ENCODE peak calls at places on chromosomes 5 and 9, in ten cellular contexts. X, J, D, S, F, A, K, C, E and U are unnamed samples. For H3K9me3 and H3K27me3, the result is how much of the 10 kb centered on the place peaks cover.

GRCh38 chr5:68872088-68872842 is 221.5 kb upstream of the SLC30A5 start:
- DNase-seq in X (no peak), J (no peak), D (no peak), S (no peak), F (no peak), A (no peak), K (no peak), C (no peak), E (peak), U (no peak)

GRCh38 chr5:172959824-172960799 is 888 bp downstream of the RPL26L1 start:
- DNase-seq in X (no peak), J (no peak), D (peak), S (no peak), F (no peak), A (no peak), K (no peak), C (no peak), E (no peak), U (no peak)

GRCh38 chr9:73038613-73039012 is 85.8 kb upstream of the ALDH1A1 start:
- DNase-seq in X (no peak), J (peak), D (peak), S (peak), F (peak), A (peak), K (peak), C (no peak), E (peak), U (peak)

GRCh38 chr5:142938201-142938600 is 168.0 kb downstream of the ARHGAP26 start:
- DNase-seq in X (no peak), J (no peak), D (no peak), S (no peak), F (no peak), A (no peak), K (no peak), C (no peak), E (peak), U (no peak)

GRCh38 chr5:177445052-177446016 is 1.3 kb upstream of the PRR7 start:
- DNase-seq in X (no peak), J (no peak), D (no peak), S (no peak), F (no peak), A (no peak), K (no peak), C (no peak), E (no peak), U (no peak)

GRCh38 chr9:93463638-93464248 is 10.4 kb upstream of the FAM120AOS start:
- DNase-seq in X (no peak), J (no peak), D (no peak), S (no peak), F (no peak), A (no peak), K (no peak), C (no peak), E (no peak), U (no peak)

GRCh38 chr5:177601577-177602457 is 1.9 kb downstream of the B4GALT7 start:
- DNase-seq in X (no peak), J (no peak), D (no peak), S (no peak), F (no peak), A (no peak), K (no peak), C (no peak), E (no peak), U (no peak)

GRCh38 chr5:93800988-93801811 is 59.8 kb upstream of the POU5F2 start:
- DNase-seq in X (no peak), J (no peak), D (peak), S (no peak), F (no peak), A (no peak), K (no peak), C (peak), E (peak), U (peak)

GRCh38 chr5:163565931-163566608 is 60.7 kb downstream of the MAT2B start:
- DNase-seq in X (peak), J (no peak), D (peak), S (peak), F (no peak), A (no peak), K (no peak), C (peak), E (peak), U (peak)

GRCh38 chr5:81751009-81751835 is at the start of gene SSBP2:
- DNase-seq in X (peak), J (peak), D (peak), S (peak), F (peak), A (peak), K (peak), C (peak), E (peak), U (peak)

GRCh38 chr5:157502143-157502647 is 42.2 kb downstream of the NIPAL4 start:
- DNase-seq in X (no peak), J (no peak), D (no peak), S (no peak), F (no peak), A (no peak), K (no peak), C (no peak), E (no peak), U (no peak)

GRCh38 chr5:429453-430188 is 13.4 kb upstream of the EXOC3 start:
- DNase-seq in X (peak), J (peak), D (peak), S (no peak), F (peak), A (peak), K (peak), C (no peak), E (peak), U (no peak)

GRCh38 chr5:177065480-177065879 is 21.2 kb upstream of the FGFR4 start:
- DNase-seq in X (no peak), J (no peak), D (no peak), S (no peak), F (no peak), A (no peak), K (no peak), C (no peak), E (no peak), U (no peak)

GRCh38 chr5:138472353-138472752 is 7.1 kb downstream of the EGR1 start:
- DNase-seq in X (no peak), J (no peak), D (no peak), S (no peak), F (no peak), A (no peak), K (no peak), C (no peak), E (no peak), U (no peak)

GRCh38 chr9:92508018-92508417 is 25.7 kb upstream of the ASPN start:
- DNase-seq in X (no peak), J (peak), D (no peak), S (no peak), F (no peak), A (peak), K (no peak), C (no peak), E (no peak), U (no peak)

GRCh38 chr5:94423411-94423810 is 195.0 kb downstream of the KIAA0825 start:
- DNase-seq in X (no peak), J (no peak), D (no peak), S (no peak), F (no peak), A (no peak), K (no peak), C (no peak), E (no peak), U (no peak)

GRCh38 chr5:31196309-31196708 is 2.8 kb downstream of the CDH6 start:
- DNase-seq in X (no peak), J (no peak), D (peak), S (no peak), F (no peak), A (no peak), K (no peak), C (no peak), E (peak), U (peak)

GRCh38 chr9:69009708-69010107 is 4.2 kb downstream of the PRKACG start:
- DNase-seq in X (no peak), J (no peak), D (no peak), S (no peak), F (no peak), A (no peak), K (no peak), C (no peak), E (no peak), U (no peak)

GRCh38 chr9:69014013-69014412 is at the start of gene PRKACG:
- DNase-seq in X (no peak), J (no peak), D (no peak), S (no peak), F (no peak), A (no peak), K (no peak), C (no peak), E (no peak), U (no peak)

GRCh38 chr9:69012690-69013403 is 1.1 kb downstream of the PRKACG start:
- DNase-seq in X (no peak), J (no peak), D (no peak), S (no peak), F (no peak), A (no peak), K (no peak), C (no peak), E (no peak), U (no peak)

GRCh38 chr9:69016366-69017096 is 2.6 kb upstream of the PRKACG start:
- DNase-seq in X (no peak), J (no peak), D (no peak), S (no peak), F (no peak), A (no peak), K (no peak), C (no peak), E (no peak), U (no peak)

DNA sequence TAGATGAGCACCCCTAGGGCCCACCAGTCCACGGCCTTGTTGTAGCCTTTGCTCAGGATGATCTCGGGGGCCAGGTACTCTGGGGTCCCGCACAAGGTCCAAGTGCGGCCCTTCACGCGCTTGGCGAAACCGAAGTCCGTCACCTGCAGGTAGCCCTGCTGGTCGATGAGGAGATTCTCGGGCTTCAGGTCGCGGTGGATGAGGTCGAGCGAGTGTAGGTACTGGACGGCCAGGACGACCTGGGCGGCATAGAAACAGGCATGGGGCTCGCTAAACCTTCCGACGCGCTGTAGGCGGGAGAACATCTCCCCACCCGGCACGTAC is 547 bp downstream of the PRKACG start:
- DNase-seq in X (no peak), J (no peak), D (no peak), S (no peak), F (no peak), A (no peak), K (no peak), C (no peak), E (no peak), U (no peak)
- H3K4me3 ChIP-seq in X (no peak), J (no peak), D (no peak), S (no peak), F (no peak), A (no peak), K (no peak), C (no peak), E (no peak), U (no peak)

DNA sequence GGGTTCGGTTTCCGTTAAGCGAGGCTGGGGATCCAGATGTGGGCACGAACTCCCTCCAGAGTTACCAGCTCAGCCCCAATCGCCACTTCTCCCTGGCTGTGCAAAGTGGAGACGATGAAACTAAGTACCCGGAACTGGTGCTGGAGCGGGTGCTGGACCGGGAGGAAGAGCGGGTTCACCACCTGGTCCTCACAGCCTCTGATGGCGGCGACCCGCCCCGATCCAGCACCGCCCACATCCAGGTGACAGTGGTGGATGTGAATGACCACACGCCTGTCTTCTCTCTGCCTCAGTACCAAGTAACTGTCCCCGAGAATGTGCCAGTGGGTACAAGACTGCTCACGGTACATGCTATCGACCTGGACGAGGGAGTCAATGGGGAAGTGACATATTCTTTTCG is 803 bp downstream of the PCDHGA7 start:
- DNase-seq in X (no peak), J (no peak), D (no peak), S (no peak), F (no peak), A (no peak), K (no peak), C (no peak), E (no peak), U (no peak)
- H3K9me3 ChIP-seq in X (half or more), J (under half), D (under half), S (half or more), F (under half), A (under half), K (under half), C (under half), E (under half), U (under half)

DNA sequence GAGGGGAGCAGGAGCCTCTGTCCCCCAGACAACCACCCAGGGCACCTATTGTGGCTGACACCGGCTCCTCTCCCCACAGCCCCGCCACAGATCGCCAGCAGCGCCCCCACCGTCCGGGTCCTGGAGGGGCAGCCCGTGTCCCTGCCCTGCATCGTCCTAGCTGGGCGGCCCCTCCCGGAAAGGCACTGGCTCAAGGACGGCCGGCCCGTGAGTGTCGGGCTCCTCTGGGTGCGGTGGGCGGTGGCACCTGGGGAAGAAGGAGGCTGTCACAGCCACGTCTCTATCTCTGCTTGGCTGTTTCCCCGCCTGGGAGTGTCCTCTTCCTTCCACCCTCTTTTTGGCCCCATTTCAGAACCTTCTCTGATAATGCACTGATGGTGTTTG is 55.1 kb downstream of the HMCN2 start:
- DNase-seq in X (no peak), J (no peak), D (no peak), S (no peak), F (no peak), A (no peak), K (peak), C (no peak), E (no peak), U (no peak)
- H3K27me3 ChIP-seq in X (under half), J (under half), D (under half), S (under half), F (under half), A (under half), K (under half), C (under half), E (half or more), U (under half)

DNA sequence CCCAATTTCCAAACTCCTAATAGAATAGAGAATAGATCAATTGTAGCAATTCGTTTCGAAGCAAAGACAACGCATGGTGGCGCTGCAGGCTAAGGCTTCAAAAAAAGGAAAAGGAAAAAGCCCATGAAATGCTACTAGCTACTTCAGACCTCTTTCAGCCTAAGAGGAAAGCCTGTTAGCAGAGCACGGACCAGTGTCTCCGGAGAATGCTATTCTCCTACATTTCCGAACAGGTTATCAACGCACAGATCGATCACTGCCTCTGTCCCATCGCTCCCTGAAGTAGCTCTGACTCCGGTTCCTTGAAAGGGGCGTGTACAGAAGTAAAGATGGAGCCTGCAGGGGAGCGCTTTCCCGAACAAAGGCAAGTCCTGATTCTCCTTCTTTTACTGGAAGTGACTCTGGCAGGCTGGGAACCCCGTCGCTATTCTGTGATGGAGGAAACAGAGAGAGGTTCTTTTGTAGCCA is at the start of gene PCDHB15:
- DNase-seq in X (no peak), J (peak), D (peak), S (peak), F (no peak), A (no peak), K (no peak), C (no peak), E (peak), U (no peak)
- H3K4me3 ChIP-seq in X (peak), J (peak), D (peak), S (no peak), F (peak), A (peak), K (peak), C (no peak), E (peak), U (peak)

GRCh38 chr9:138049085-138049778 is 171.7 kb downstream of the CACNA1B start:
- DNase-seq in X (peak), J (no peak), D (no peak), S (no peak), F (no peak), A (peak), K (peak), C (no peak), E (no peak), U (no peak)

GRCh38 chr9:138052322-138052615 is 174.7 kb downstream of the CACNA1B start:
- DNase-seq in X (peak), J (no peak), D (no peak), S (no peak), F (peak), A (peak), K (no peak), C (no peak), E (no peak), U (no peak)

GRCh38 chr9:138049779-138050471 is 172.3 kb downstream of the CACNA1B start:
- DNase-seq in X (peak), J (no peak), D (no peak), S (no peak), F (no peak), A (peak), K (no peak), C (no peak), E (no peak), U (no peak)

GRCh38 chr9:138051586-138052321 is 174.2 kb downstream of the CACNA1B start:
- DNase-seq in X (peak), J (no peak), D (no peak), S (no peak), F (peak), A (peak), K (no peak), C (no peak), E (no peak), U (no peak)

GRCh38 chr9:138050472-138051330 is 173.1 kb downstream of the CACNA1B start:
- DNase-seq in X (peak), J (no peak), D (no peak), S (no peak), F (no peak), A (peak), K (no peak), C (no peak), E (no peak), U (no peak)
- H3K9me3 ChIP-seq in X (under half), J (under half), D (under half), S (under half), F (under half), A (under half), K (under half), C (under half), E (under half), U (under half)

DNA sequence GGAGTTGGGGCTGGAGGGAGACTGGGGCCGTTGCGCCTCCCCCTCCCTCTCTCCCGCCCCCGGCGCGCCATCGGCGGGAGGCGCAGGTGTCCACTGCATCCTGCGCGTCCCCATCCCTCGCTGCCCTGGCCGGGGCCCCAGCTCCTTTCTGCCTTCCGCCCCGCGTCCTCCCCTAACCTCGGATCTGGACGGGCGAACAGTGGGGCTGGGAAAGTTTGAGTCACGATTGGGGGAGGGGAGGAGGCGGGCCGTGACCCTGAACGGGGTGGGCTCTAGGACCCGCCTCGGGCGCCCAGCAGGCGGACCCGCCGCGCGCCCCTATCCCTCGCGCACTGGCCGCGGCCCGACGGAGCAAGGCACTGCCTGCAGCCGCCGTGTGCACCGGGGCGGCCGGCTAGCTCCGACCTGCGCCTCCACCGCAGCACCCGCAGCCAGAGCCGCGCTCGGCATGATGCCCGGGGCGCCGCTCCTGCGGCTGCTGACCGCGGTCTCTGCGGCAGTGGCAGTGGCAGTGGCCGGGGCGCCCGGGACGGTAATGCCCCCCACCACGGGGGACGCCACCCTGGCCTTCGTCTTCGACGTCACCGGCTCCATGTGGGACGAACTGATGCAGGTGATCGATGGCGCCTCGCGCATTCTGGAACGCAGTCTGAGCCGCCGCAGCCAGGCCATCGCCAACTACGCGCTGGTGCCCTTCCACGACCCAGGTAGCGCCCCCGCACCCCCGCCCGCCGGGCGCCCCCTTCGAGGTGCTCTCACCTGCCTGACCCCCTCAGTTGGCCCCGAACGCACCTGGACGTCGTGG is at the start of gene HMCN2:
- DNase-seq in X (no peak), J (no peak), D (peak), S (no peak), F (no peak), A (peak), K (peak), C (no peak), E (peak), U (peak)
- H3K27me3 ChIP-seq in X (under half), J (under half), D (half or more), S (under half), F (under half), A (under half), K (under half), C (under half), E (half or more), U (under half)